ENCODE peak calls at places on chromosomes 6 and 20, in seven cellular contexts. One of them, this sample, is unnamed.

GRCh38 chr20:32495217-32495565 is 89.9 kb downstream of the NOL4L start:
- DNase-seq in SK-N-SH: no peak
- DNase-seq in HCT116: no peak
- DNase-seq in GM12878: no peak
- DNase-seq in HepG2: no peak
- DNase-seq in K562: no peak
- DNase-seq in H1: no peak
- DNase-seq in this sample: no peak

GRCh38 chr6:35694462-35694861 is 5.7 kb upstream of the FKBP5 start:
- DNase-seq in SK-N-SH: no peak
- DNase-seq in HCT116: peak; percentile 24
- DNase-seq in GM12878: no peak
- DNase-seq in HepG2: no peak
- DNase-seq in K562: peak; percentile 63
- DNase-seq in H1: no peak
- DNase-seq in this sample: no peak

GRCh38 chr6:53499094-53499493 is 45.8 kb downstream of the GCLC start:
- DNase-seq in SK-N-SH: no peak
- DNase-seq in HCT116: no peak
- DNase-seq in GM12878: no peak
- DNase-seq in HepG2: no peak
- DNase-seq in K562: no peak
- DNase-seq in H1: no peak
- DNase-seq in this sample: no peak

GRCh38 chr6:36621371-36621855 is 27.3 kb downstream of the SRSF3 start:
- DNase-seq in SK-N-SH: no peak
- DNase-seq in HCT116: no peak
- DNase-seq in GM12878: no peak
- DNase-seq in HepG2: no peak
- DNase-seq in K562: no peak
- DNase-seq in H1: no peak
- DNase-seq in this sample: no peak

GRCh38 chr6:81894286-81894685 is 141.8 kb upstream of the TENT5A start:
- DNase-seq in SK-N-SH: no peak
- DNase-seq in HCT116: no peak
- DNase-seq in GM12878: no peak
- DNase-seq in HepG2: no peak
- DNase-seq in K562: no peak
- DNase-seq in H1: no peak
- DNase-seq in this sample: no peak

GRCh38 chr6:160789263-160790027 is 87.4 kb downstream of the PLG start:
- DNase-seq in SK-N-SH: no peak
- DNase-seq in HCT116: no peak
- DNase-seq in GM12878: peak; percentile 49
- DNase-seq in HepG2: no peak
- DNase-seq in K562: no peak
- DNase-seq in H1: no peak
- DNase-seq in this sample: no peak

GRCh38 chr6:35929601-35930000 is 8.7 kb upstream of the SRPK1 start:
- DNase-seq in SK-N-SH: no peak
- DNase-seq in HCT116: no peak
- DNase-seq in GM12878: no peak
- DNase-seq in HepG2: no peak
- DNase-seq in K562: no peak
- DNase-seq in H1: no peak
- DNase-seq in this sample: no peak

GRCh38 chr20:45523833-45524232 is 8.4 kb upstream of the SPINT3 start:
- DNase-seq in SK-N-SH: no peak
- DNase-seq in HCT116: no peak
- DNase-seq in GM12878: no peak
- DNase-seq in HepG2: no peak
- DNase-seq in K562: no peak
- DNase-seq in H1: no peak
- DNase-seq in this sample: no peak

GRCh38 chr6:149859368-149859767 is 4.8 kb downstream of the LRP11 start:
- DNase-seq in SK-N-SH: no peak
- DNase-seq in HCT116: no peak
- DNase-seq in GM12878: no peak
- DNase-seq in HepG2: peak; percentile 90
- DNase-seq in K562: no peak
- DNase-seq in H1: no peak
- DNase-seq in this sample: no peak

GRCh38 chr6:35238843-35239289 is 20.7 kb upstream of the ZNF76 start:
- DNase-seq in SK-N-SH: peak; percentile 49
- DNase-seq in HCT116: no peak
- DNase-seq in GM12878: no peak
- DNase-seq in HepG2: no peak
- DNase-seq in K562: no peak
- DNase-seq in H1: no peak
- DNase-seq in this sample: no peak

GRCh38 chr6:161198176-161198575 is 75.7 kb downstream of the AGPAT4 start:
- DNase-seq in SK-N-SH: no peak
- DNase-seq in HCT116: no peak
- DNase-seq in GM12878: no peak
- DNase-seq in HepG2: no peak
- DNase-seq in K562: no peak
- DNase-seq in H1: no peak
- DNase-seq in this sample: no peak

GRCh38 chr20:63835031-63835858 is 4.2 kb upstream of the ZBTB46 start:
- DNase-seq in SK-N-SH: peak; percentile 90
- DNase-seq in HCT116: peak; percentile 90
- DNase-seq in GM12878: no peak
- DNase-seq in HepG2: peak; percentile 96
- DNase-seq in K562: peak; percentile 84
- DNase-seq in H1: peak; percentile 73
- DNase-seq in this sample: peak; percentile 99

GRCh38 chr6:144377586-144377985 is 92.5 kb downstream of the UTRN start:
- DNase-seq in SK-N-SH: no peak
- DNase-seq in HCT116: no peak
- DNase-seq in GM12878: no peak
- DNase-seq in HepG2: no peak
- DNase-seq in K562: no peak
- DNase-seq in H1: no peak
- DNase-seq in this sample: no peak

GRCh38 chr6:25012657-25013056 is 76.9 kb upstream of the RIPOR2 start:
- DNase-seq in SK-N-SH: no peak
- DNase-seq in HCT116: no peak
- DNase-seq in GM12878: no peak
- DNase-seq in HepG2: no peak
- DNase-seq in K562: no peak
- DNase-seq in H1: no peak
- DNase-seq in this sample: no peak

GRCh38 chr6:31139599-31139998 is 733 bp upstream of the PSORS1C2 start:
- DNase-seq in SK-N-SH: no peak
- DNase-seq in HCT116: no peak
- DNase-seq in GM12878: no peak
- DNase-seq in HepG2: no peak
- DNase-seq in K562: no peak
- DNase-seq in H1: no peak
- DNase-seq in this sample: peak; percentile 30

GRCh38 chr6:53588816-53589509 is 44.1 kb upstream of the GCLC start:
- DNase-seq in SK-N-SH: no peak
- DNase-seq in HCT116: no peak
- DNase-seq in GM12878: no peak
- DNase-seq in HepG2: no peak
- DNase-seq in K562: no peak
- DNase-seq in H1: no peak
- DNase-seq in this sample: no peak

GRCh38 chr6:162726997-162727346 is 594 bp downstream of the PRKN start:
- DNase-seq in SK-N-SH: no peak
- DNase-seq in HCT116: no peak
- DNase-seq in GM12878: no peak
- DNase-seq in HepG2: no peak
- DNase-seq in K562: no peak
- DNase-seq in H1: no peak
- DNase-seq in this sample: peak; percentile 4

GRCh38 chr20:32537657-32538525 is 47.2 kb downstream of the NOL4L start:
- DNase-seq in SK-N-SH: peak; percentile 64
- DNase-seq in HCT116: no peak
- DNase-seq in GM12878: no peak
- DNase-seq in HepG2: no peak
- DNase-seq in K562: peak; percentile 87
- DNase-seq in H1: no peak
- DNase-seq in this sample: no peak

GRCh38 chr20:9555781-9556180 is 41.4 kb downstream of the LAMP5 start:
- DNase-seq in SK-N-SH: no peak
- DNase-seq in HCT116: no peak
- DNase-seq in GM12878: no peak
- DNase-seq in HepG2: no peak
- DNase-seq in K562: no peak
- DNase-seq in H1: no peak
- DNase-seq in this sample: no peak

GRCh38 chr20:53530440-53530839 is 63.2 kb downstream of the ZNF217 start:
- DNase-seq in SK-N-SH: no peak
- DNase-seq in HCT116: no peak
- DNase-seq in GM12878: no peak
- DNase-seq in HepG2: no peak
- DNase-seq in K562: no peak
- DNase-seq in H1: no peak
- DNase-seq in this sample: no peak

DNA sequence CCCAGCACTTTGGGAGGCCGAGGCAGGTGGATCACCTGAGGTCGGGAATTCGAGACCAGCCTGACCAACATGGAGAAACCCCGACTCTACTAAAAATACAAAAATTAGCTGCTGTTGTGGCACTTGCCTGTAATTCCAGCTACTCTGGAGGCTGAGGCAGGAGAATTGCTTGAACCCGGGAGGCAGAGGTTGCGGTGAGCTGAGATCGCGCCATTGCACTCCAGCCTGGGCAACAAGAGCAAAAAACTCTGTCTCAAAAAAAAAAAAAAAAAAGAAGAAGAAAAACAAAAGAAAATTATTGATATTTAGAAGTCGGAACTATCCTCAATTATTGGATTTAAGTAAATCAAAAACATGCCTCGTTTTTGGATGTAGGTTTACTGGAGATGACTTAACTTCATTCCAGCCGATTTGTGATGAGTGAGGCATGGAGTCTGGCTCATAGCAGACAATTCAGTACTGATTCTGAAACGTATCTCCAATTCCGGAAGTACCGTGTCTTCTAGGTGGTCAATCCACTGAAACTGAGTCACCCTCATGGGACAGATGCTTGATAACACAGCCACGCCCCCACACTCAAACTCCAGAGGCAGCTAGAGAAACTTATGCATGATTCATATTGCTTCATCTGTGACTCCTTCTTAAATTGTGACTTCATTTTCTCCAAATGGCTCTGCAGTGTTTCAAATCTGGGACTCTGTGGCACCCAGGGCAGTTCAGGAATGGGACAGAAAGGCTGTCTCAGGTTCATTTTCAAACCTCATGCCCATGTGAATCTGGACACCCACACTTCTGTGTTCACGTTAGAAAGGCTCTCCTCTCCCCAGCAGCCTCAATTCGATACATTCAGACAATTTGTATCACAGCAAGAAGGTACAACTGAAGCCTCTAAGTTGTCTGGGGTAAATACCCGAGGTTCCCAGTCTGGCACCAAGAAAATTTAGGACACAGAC is 110.4 kb upstream of the ARMC2 start:
- DNase-seq in SK-N-SH: no peak
- DNase-seq in HCT116: peak; percentile 86
- DNase-seq in GM12878: no peak
- DNase-seq in HepG2: no peak
- DNase-seq in K562: peak; percentile 82
- DNase-seq in H1: no peak
- DNase-seq in this sample: no peak
- TF ChIP-seq JUND in SK-N-SH: peak; percentile 88
- TF ChIP-seq JUND in HCT116: no peak
- TF ChIP-seq JUND in GM12878: no peak
- TF ChIP-seq JUND in HepG2: no peak
- TF ChIP-seq JUND in K562: peak; percentile 97
- TF ChIP-seq JUND in H1: no peak
- TF ChIP-seq JUND in this sample: no peak

GRCh38 chr6:89729818-89730217 is 89.8 kb downstream of the MDN1 start:
- DNase-seq in SK-N-SH: no peak
- DNase-seq in HCT116: no peak
- DNase-seq in GM12878: peak; percentile 8
- DNase-seq in HepG2: no peak
- DNase-seq in K562: no peak
- DNase-seq in H1: no peak
- DNase-seq in this sample: no peak

GRCh38 chr6:89736887-89737286 is 82.7 kb downstream of the MDN1 start:
- DNase-seq in SK-N-SH: no peak
- DNase-seq in HCT116: no peak
- DNase-seq in GM12878: no peak
- DNase-seq in HepG2: no peak
- DNase-seq in K562: no peak
- DNase-seq in H1: no peak
- DNase-seq in this sample: no peak

GRCh38 chr6:89731924-89732568 is 87.5 kb downstream of the MDN1 start:
- DNase-seq in SK-N-SH: no peak
- DNase-seq in HCT116: no peak
- DNase-seq in GM12878: no peak
- DNase-seq in HepG2: no peak
- DNase-seq in K562: no peak
- DNase-seq in H1: no peak
- DNase-seq in this sample: no peak

GRCh38 chr6:89734526-89734925 is 85.1 kb downstream of the MDN1 start:
- DNase-seq in SK-N-SH: no peak
- DNase-seq in HCT116: no peak
- DNase-seq in GM12878: no peak
- DNase-seq in HepG2: no peak
- DNase-seq in K562: no peak
- DNase-seq in H1: no peak
- DNase-seq in this sample: no peak
- TF ChIP-seq JUND in SK-N-SH: no peak
- TF ChIP-seq JUND in HCT116: no peak
- TF ChIP-seq JUND in GM12878: no peak
- TF ChIP-seq JUND in HepG2: no peak
- TF ChIP-seq JUND in K562: no peak
- TF ChIP-seq JUND in H1: no peak
- TF ChIP-seq JUND in this sample: no peak

GRCh38 chr6:29510746-29511300 is 23.1 kb upstream of the MAS1L start:
- DNase-seq in SK-N-SH: no peak
- DNase-seq in HCT116: no peak
- DNase-seq in GM12878: no peak
- DNase-seq in HepG2: no peak
- DNase-seq in K562: no peak
- DNase-seq in H1: no peak
- DNase-seq in this sample: no peak
- TF ChIP-seq JUND in SK-N-SH: no peak
- TF ChIP-seq JUND in HCT116: no peak
- TF ChIP-seq JUND in GM12878: no peak
- TF ChIP-seq JUND in HepG2: no peak
- TF ChIP-seq JUND in K562: no peak
- TF ChIP-seq JUND in H1: no peak
- TF ChIP-seq JUND in this sample: no peak

DNA sequence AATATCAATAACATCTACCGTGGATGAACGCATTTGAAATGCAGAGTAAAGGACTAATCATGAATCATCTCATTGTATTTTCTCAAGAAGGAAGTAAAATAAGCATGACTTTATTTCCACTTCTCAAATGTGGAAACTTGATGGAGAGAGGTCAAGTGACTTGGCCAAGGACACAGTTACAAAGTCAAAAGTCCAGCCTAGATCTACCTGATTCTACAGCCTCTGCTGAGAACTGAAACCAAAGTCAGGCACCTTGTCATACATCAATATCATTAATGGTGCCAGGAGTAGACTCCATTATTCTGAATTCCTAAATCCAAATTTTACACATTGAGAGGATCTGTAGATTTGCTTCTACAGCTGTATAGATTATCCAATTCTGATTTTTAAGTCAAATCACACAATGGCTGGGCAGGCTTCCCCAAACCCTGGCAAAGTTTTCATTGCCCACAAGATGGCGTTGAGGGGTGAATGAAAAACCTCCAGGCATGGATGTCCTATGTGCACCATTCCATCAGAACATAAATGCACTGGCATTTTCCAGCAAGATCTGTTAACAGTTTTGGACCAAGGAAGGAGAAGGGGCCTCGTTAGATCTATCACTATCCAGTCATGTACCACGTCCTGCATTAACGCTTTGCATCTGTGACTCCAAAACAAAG is 423.0 kb downstream of the MAFB start:
- DNase-seq in SK-N-SH: peak; percentile 35
- DNase-seq in HCT116: no peak
- DNase-seq in GM12878: no peak
- DNase-seq in HepG2: peak; percentile 35
- DNase-seq in K562: no peak
- DNase-seq in H1: no peak
- DNase-seq in this sample: peak; percentile 77
- TF ChIP-seq JUND in SK-N-SH: no peak
- TF ChIP-seq JUND in HCT116: no peak
- TF ChIP-seq JUND in GM12878: no peak
- TF ChIP-seq JUND in HepG2: no peak
- TF ChIP-seq JUND in K562: no peak
- TF ChIP-seq JUND in H1: no peak
- TF ChIP-seq JUND in this sample: no peak